ENCODE peak calls at places on chromosomes 4 and X, in four cellular contexts. One of them, this sample, is unnamed.

GRCh38 chr4:127209580-127210095 is 423.1 kb upstream of the INTU start:
- DNase-seq in upper lobe of right lung: no peak
- DNase-seq in psoas muscle: no peak
- DNase-seq in transverse colon: no peak
- DNase-seq in this sample: no peak

GRCh38 chr4:164252286-164252685 is 501.6 kb upstream of the SMIM31 start:
- DNase-seq in upper lobe of right lung: no peak
- DNase-seq in psoas muscle: no peak
- DNase-seq in transverse colon: no peak
- DNase-seq in this sample: no peak

GRCh38 chrX:112774142-112774541 is 66.5 kb downstream of the AMOT start:
- DNase-seq in upper lobe of right lung: no peak
- DNase-seq in psoas muscle: no peak
- DNase-seq in transverse colon: no peak
- DNase-seq in this sample: no peak

GRCh38 chr4:45284400-45285085 is 558.2 kb upstream of the GNPDA2 start:
- DNase-seq in upper lobe of right lung: peak; percentile 47
- DNase-seq in psoas muscle: no peak
- DNase-seq in transverse colon: no peak
- DNase-seq in this sample: no peak

GRCh38 chrX:17527135-17527701 is 152.2 kb downstream of the NHS start:
- DNase-seq in upper lobe of right lung: peak; percentile 82
- DNase-seq in psoas muscle: peak; percentile 26
- DNase-seq in transverse colon: no peak
- DNase-seq in this sample: no peak

GRCh38 chr4:187227907-187228699 is 504.4 kb upstream of the FAT1 start:
- DNase-seq in upper lobe of right lung: no peak
- DNase-seq in psoas muscle: no peak
- DNase-seq in transverse colon: no peak
- DNase-seq in this sample: no peak

GRCh38 chr4:16065066-16065465 is 18.8 kb downstream of the PROM1 start:
- DNase-seq in upper lobe of right lung: no peak
- DNase-seq in psoas muscle: no peak
- DNase-seq in transverse colon: no peak
- DNase-seq in this sample: no peak

GRCh38 chrX:49064303-49064702 is 5.5 kb downstream of the CCDC120 start:
- DNase-seq in upper lobe of right lung: no peak
- DNase-seq in psoas muscle: no peak
- DNase-seq in transverse colon: no peak
- DNase-seq in this sample: no peak

GRCh38 chr4:52635130-52635529 is 24.0 kb downstream of the USP46 start:
- DNase-seq in upper lobe of right lung: no peak
- DNase-seq in psoas muscle: no peak
- DNase-seq in transverse colon: no peak
- DNase-seq in this sample: no peak

GRCh38 chr4:52925531-52925968 is 63.4 kb downstream of the RASL11B start:
- DNase-seq in upper lobe of right lung: no peak
- DNase-seq in psoas muscle: no peak
- DNase-seq in transverse colon: no peak
- DNase-seq in this sample: no peak

GRCh38 chrX:261167-261857 is 19.9 kb upstream of the PLCXD1 start:
- DNase-seq in upper lobe of right lung: peak; percentile 65
- DNase-seq in psoas muscle: no peak
- DNase-seq in transverse colon: no peak
- DNase-seq in this sample: no peak

GRCh38 chr4:54063224-54063623 is 1.2 kb downstream of the CHIC2 start:
- DNase-seq in upper lobe of right lung: no peak
- DNase-seq in psoas muscle: no peak
- DNase-seq in transverse colon: no peak
- DNase-seq in this sample: no peak

GRCh38 chr4:106019771-106020170 is 124.5 kb downstream of the NPNT start:
- DNase-seq in upper lobe of right lung: no peak
- DNase-seq in psoas muscle: no peak
- DNase-seq in transverse colon: no peak
- DNase-seq in this sample: no peak

GRCh38 chrX:3549442-3549875 is 164.0 kb downstream of the PRKX start:
- DNase-seq in upper lobe of right lung: no peak
- DNase-seq in psoas muscle: no peak
- DNase-seq in transverse colon: no peak
- DNase-seq in this sample: no peak

GRCh38 chr4:106809083-106809482 is 227.0 kb downstream of the DKK2 start:
- DNase-seq in upper lobe of right lung: no peak
- DNase-seq in psoas muscle: no peak
- DNase-seq in transverse colon: no peak
- DNase-seq in this sample: peak; percentile 10

GRCh38 chrX:69065451-69065850 is 99.8 kb downstream of the PJA1 start:
- DNase-seq in upper lobe of right lung: no peak
- DNase-seq in psoas muscle: no peak
- DNase-seq in transverse colon: no peak
- DNase-seq in this sample: no peak

GRCh38 chr4:53780736-53781400 is 189.6 kb upstream of the LNX1 start:
- DNase-seq in upper lobe of right lung: no peak
- DNase-seq in psoas muscle: no peak
- DNase-seq in transverse colon: no peak
- DNase-seq in this sample: no peak

GRCh38 chrX:47138171-47138570 is 6.3 kb downstream of the NDUFB11 start:
- DNase-seq in upper lobe of right lung: no peak
- DNase-seq in psoas muscle: no peak
- DNase-seq in transverse colon: no peak
- DNase-seq in this sample: no peak

GRCh38 chr4:17447056-17447455 is 64.8 kb downstream of the QDPR start:
- DNase-seq in upper lobe of right lung: no peak
- DNase-seq in psoas muscle: no peak
- DNase-seq in transverse colon: no peak
- DNase-seq in this sample: no peak

GRCh38 chr4:13980317-13980716 is 352.8 kb upstream of the BOD1L1 start:
- DNase-seq in upper lobe of right lung: no peak
- DNase-seq in psoas muscle: no peak
- DNase-seq in transverse colon: no peak
- DNase-seq in this sample: no peak

GRCh38 chr4:71415491-71415890 is 76.7 kb downstream of the SLC4A4 start:
- DNase-seq in upper lobe of right lung: no peak
- DNase-seq in psoas muscle: no peak
- DNase-seq in transverse colon: no peak
- DNase-seq in this sample: no peak

GRCh38 chr4:65983062-65983461 is 312.8 kb upstream of the EPHA5 start:
- DNase-seq in upper lobe of right lung: no peak
- DNase-seq in psoas muscle: no peak
- DNase-seq in transverse colon: no peak
- DNase-seq in this sample: no peak

GRCh38 chrX:50470103-50471031 is at the start of gene DGKK:
- DNase-seq in upper lobe of right lung: peak; percentile 35
- DNase-seq in psoas muscle: no peak
- DNase-seq in transverse colon: no peak
- DNase-seq in this sample: no peak

GRCh38 chrX:118552501-118552900 is 56.9 kb downstream of the DOCK11 start:
- DNase-seq in upper lobe of right lung: no peak
- DNase-seq in psoas muscle: no peak
- DNase-seq in transverse colon: no peak
- DNase-seq in this sample: no peak

GRCh38 chr4:11702886-11703555 is 274.3 kb upstream of the HS3ST1 start:
- DNase-seq in upper lobe of right lung: no peak
- DNase-seq in psoas muscle: no peak
- DNase-seq in transverse colon: no peak
- DNase-seq in this sample: no peak

GRCh38 chr4:116005037-116005805 is 891.8 kb upstream of the NDST4 start:
- DNase-seq in upper lobe of right lung: no peak
- DNase-seq in psoas muscle: no peak
- DNase-seq in transverse colon: no peak
- DNase-seq in this sample: no peak

GRCh38 chr4:139628184-139629012 is 37.2 kb upstream of the MGST2 start:
- DNase-seq in upper lobe of right lung: peak; percentile 69
- DNase-seq in psoas muscle: no peak
- DNase-seq in transverse colon: peak; percentile 60
- DNase-seq in this sample: no peak

GRCh38 chr4:2867758-2868491 is 24.3 kb downstream of the ADD1 start:
- DNase-seq in upper lobe of right lung: no peak
- DNase-seq in psoas muscle: no peak
- DNase-seq in transverse colon: no peak
- DNase-seq in this sample: no peak

GRCh38 chr4:182828678-182829025 is 88.5 kb downstream of the DCTD start:
- DNase-seq in upper lobe of right lung: no peak
- DNase-seq in psoas muscle: no peak
- DNase-seq in transverse colon: no peak
- DNase-seq in this sample: no peak

GRCh38 chr4:26157541-26157940 is 163.3 kb upstream of the RBPJ start:
- DNase-seq in upper lobe of right lung: no peak
- DNase-seq in psoas muscle: no peak
- DNase-seq in transverse colon: no peak
- DNase-seq in this sample: no peak

GRCh38 chrX:151703487-151703886 is 8.2 kb downstream of the PRRG3 start:
- DNase-seq in upper lobe of right lung: no peak
- DNase-seq in psoas muscle: peak; percentile 53
- DNase-seq in transverse colon: no peak
- DNase-seq in this sample: no peak

GRCh38 chr4:152997771-152998487 is 61.8 kb downstream of the FHDC1 start:
- DNase-seq in upper lobe of right lung: no peak
- DNase-seq in psoas muscle: no peak
- DNase-seq in transverse colon: no peak
- DNase-seq in this sample: no peak

GRCh38 chr4:103050736-103051436 is 25.7 kb downstream of the SLC9B2 start:
- DNase-seq in upper lobe of right lung: no peak
- DNase-seq in psoas muscle: no peak
- DNase-seq in transverse colon: no peak
- DNase-seq in this sample: no peak

GRCh38 chrX:122565952-122566351 is 618.1 kb upstream of the GRIA3 start:
- DNase-seq in upper lobe of right lung: no peak
- DNase-seq in psoas muscle: no peak
- DNase-seq in transverse colon: no peak
- DNase-seq in this sample: no peak

GRCh38 chr4:80539190-80539589 is 203.7 kb downstream of the CFAP299 start:
- DNase-seq in upper lobe of right lung: no peak
- DNase-seq in psoas muscle: no peak
- DNase-seq in transverse colon: no peak
- DNase-seq in this sample: no peak

GRCh38 chrX:10545882-10546281 is 74.5 kb downstream of the MID1 start:
- DNase-seq in upper lobe of right lung: no peak
- DNase-seq in psoas muscle: no peak
- DNase-seq in transverse colon: no peak
- DNase-seq in this sample: no peak

DNA sequence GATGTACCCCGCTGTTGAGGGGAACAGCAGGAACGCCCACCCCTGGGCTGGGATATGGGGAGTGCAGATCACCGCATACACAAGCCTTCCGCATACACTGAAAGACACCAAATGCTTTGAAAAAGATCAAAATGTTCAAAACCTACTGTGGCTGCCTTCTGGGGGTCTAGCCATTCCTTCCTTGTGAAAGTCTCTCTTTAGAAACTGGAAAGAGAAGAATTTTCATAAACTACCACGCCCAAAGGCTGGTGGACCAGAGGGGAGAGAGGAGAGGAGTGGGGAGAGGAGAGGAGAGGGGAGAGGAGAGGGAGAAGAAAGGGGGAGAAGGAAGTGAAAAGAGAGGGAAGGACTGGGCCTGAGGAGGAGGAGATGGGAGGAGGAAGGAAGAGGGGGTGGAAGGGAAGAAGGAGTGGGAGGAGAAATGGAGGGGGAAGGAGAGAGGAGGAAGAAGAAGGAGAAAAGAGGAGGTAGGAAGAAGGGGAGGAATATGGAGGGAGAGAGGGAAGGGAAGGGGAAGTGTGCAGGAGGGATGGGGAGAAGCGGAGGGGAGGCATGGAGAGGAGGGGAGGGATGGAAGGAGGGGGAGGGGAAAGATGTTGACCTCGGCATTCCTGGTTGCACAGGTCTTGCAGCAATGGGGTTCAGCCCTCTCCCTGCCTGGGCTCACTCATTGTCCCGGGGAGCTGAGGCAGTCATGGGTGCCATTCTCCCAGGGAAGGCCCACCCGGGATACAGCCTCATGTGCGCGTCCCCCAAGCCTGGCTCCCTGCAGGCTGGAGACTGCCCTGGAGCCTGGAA is 5.5 kb upstream of the HMX1 start:
- DNase-seq in upper lobe of right lung: no peak
- DNase-seq in psoas muscle: no peak
- DNase-seq in transverse colon: no peak
- DNase-seq in this sample: no peak
- H3K9me3 ChIP-seq in upper lobe of right lung: no peaks in the 10 kb centered on the region
- H3K9me3 ChIP-seq in psoas muscle: no peaks in the 10 kb centered on the region
- H3K9me3 ChIP-seq in transverse colon: no peaks in the 10 kb centered on the region
- H3K9me3 ChIP-seq in this sample: no peaks in the 10 kb centered on the region

GRCh38 chrX:103017542-103017941 is 46.4 kb downstream of the BEX1 start:
- DNase-seq in upper lobe of right lung: no peak
- DNase-seq in psoas muscle: no peak
- DNase-seq in transverse colon: no peak
- DNase-seq in this sample: no peak
- TF ChIP-seq CTCF in upper lobe of right lung: no peak
- TF ChIP-seq CTCF in psoas muscle: no peak
- TF ChIP-seq CTCF in transverse colon: no peak
- TF ChIP-seq CTCF in this sample: no peak

GRCh38 chr4:5448286-5448685 is 260.1 kb downstream of the EVC2 start:
- DNase-seq in upper lobe of right lung: no peak
- DNase-seq in psoas muscle: no peak
- DNase-seq in transverse colon: no peak
- DNase-seq in this sample: no peak
- H3K9me3 ChIP-seq in upper lobe of right lung: no peaks in the 10 kb centered on the region
- H3K9me3 ChIP-seq in psoas muscle: no peaks in the 10 kb centered on the region
- H3K9me3 ChIP-seq in transverse colon: no peaks in the 10 kb centered on the region
- H3K9me3 ChIP-seq in this sample: no peaks in the 10 kb centered on the region

GRCh38 chr4:47383829-47384427 is 79.6 kb downstream of the COMMD8 start:
- DNase-seq in upper lobe of right lung: no peak
- DNase-seq in psoas muscle: no peak
- DNase-seq in transverse colon: no peak
- DNase-seq in this sample: no peak
- TF ChIP-seq CTCF in upper lobe of right lung: peak; percentile 52
- TF ChIP-seq CTCF in psoas muscle: peak; percentile 43
- TF ChIP-seq CTCF in transverse colon: peak; percentile 38
- TF ChIP-seq CTCF in this sample: peak; percentile 63

GRCh38 chrX:130083107-130083490 is 27.2 kb downstream of the ELF4 start:
- DNase-seq in upper lobe of right lung: no peak
- DNase-seq in psoas muscle: no peak
- DNase-seq in transverse colon: no peak
- DNase-seq in this sample: no peak

GRCh38 chrX:130081421-130082045 is 28.8 kb downstream of the ELF4 start:
- DNase-seq in upper lobe of right lung: no peak
- DNase-seq in psoas muscle: no peak
- DNase-seq in transverse colon: no peak
- DNase-seq in this sample: no peak

GRCh38 chrX:130079824-130080406 is 30.4 kb downstream of the ELF4 start:
- DNase-seq in upper lobe of right lung: no peak
- DNase-seq in psoas muscle: peak; percentile 55
- DNase-seq in transverse colon: peak; percentile 67
- DNase-seq in this sample: peak; percentile 64

GRCh38 chrX:130082244-130083106 is 27.8 kb downstream of the ELF4 start:
- DNase-seq in upper lobe of right lung: peak; percentile 75
- DNase-seq in psoas muscle: peak; percentile 53
- DNase-seq in transverse colon: peak; percentile 39
- DNase-seq in this sample: peak; percentile 91

GRCh38 chrX:130080791-130081367 is 29.4 kb downstream of the ELF4 start:
- DNase-seq in upper lobe of right lung: no peak
- DNase-seq in psoas muscle: no peak
- DNase-seq in transverse colon: no peak
- DNase-seq in this sample: no peak
- H3K9me3 ChIP-seq in upper lobe of right lung: no peaks in the 10 kb centered on the region
- H3K9me3 ChIP-seq in psoas muscle: no peaks in the 10 kb centered on the region
- H3K9me3 ChIP-seq in transverse colon: no peaks in the 10 kb centered on the region
- H3K9me3 ChIP-seq in this sample: no peaks in the 10 kb centered on the region